ENCODE peak calls at places on chromosomes 16 and 17, in five cellular contexts. J, D, K, N and A are unnamed samples.

GRCh38 chr17:57541472-57542394 is 203.4 kb downstream of the CCDC182 start:
- DNase-seq in N (no peak), K (no peak), J (no peak), D (no peak), A (no peak)

GRCh38 chr17:73291260-73291801 is 20.5 kb downstream of the CDC42EP4 start:
- DNase-seq in J (no peak), K (peak; percentile 76), D (no peak), N (peak; percentile 69), A (no peak)

GRCh38 chr16:85225291-85225690 is 113.0 kb upstream of the CIBAR2 start:
- DNase-seq in J (no peak), N (no peak), D (peak; percentile 84), K (no peak), A (no peak)

GRCh38 chr16:88315543-88316105 is 67.1 kb upstream of the ZNF469 start:
- DNase-seq in K (peak; percentile 12), N (no peak), D (peak; percentile 71), J (no peak), A (no peak)

GRCh38 chr17:12789976-12790805 is 893 bp downstream of the ARHGAP44 start:
- DNase-seq in J (no peak), D (peak; percentile 48), K (peak; percentile 34), N (peak; percentile 69), A (peak; percentile 22)

GRCh38 chr17:39634384-39634871 is 2.5 kb upstream of the STARD3 start:
- DNase-seq in D (no peak), K (peak; percentile 16), N (no peak), J (no peak), A (no peak)

GRCh38 chr17:19670906-19671305 is 22.4 kb downstream of the ALDH3A2 start:
- DNase-seq in N (no peak), J (no peak), K (no peak), D (no peak), A (no peak)

GRCh38 chr17:79919164-79919585 is 79.9 kb upstream of the CBX4 start:
- DNase-seq in J (no peak), N (peak; percentile 97), D (no peak), K (peak; percentile 94), A (no peak)

GRCh38 chr17:56099649-56100048 is 53.6 kb upstream of the ANKFN1 start:
- DNase-seq in N (no peak), K (no peak), J (no peak), D (no peak), A (no peak)

GRCh38 chr17:10031102-10031501 is 126.0 kb upstream of the RCVRN start:
- DNase-seq in J (no peak), N (no peak), K (no peak), D (no peak), A (no peak)

GRCh38 chr17:47686661-47687327 is 7.2 kb upstream of the TBKBP1 start:
- DNase-seq in D (no peak), N (no peak), K (no peak), J (no peak), A (no peak)

GRCh38 chr17:57957120-57957850 is 2.1 kb upstream of the CUEDC1 start:
- DNase-seq in N (no peak), J (peak; percentile 5), K (no peak), D (no peak), A (no peak)

GRCh38 chr16:52617591-52617990 is 70.6 kb upstream of the TOX3 start:
- DNase-seq in K (no peak), D (no peak), J (no peak), N (no peak), A (no peak)

GRCh38 chr16:10039220-10040096 is 142.8 kb downstream of the GRIN2A start:
- DNase-seq in J (no peak), D (peak; percentile 63), N (no peak), K (no peak), A (no peak)
- TF ChIP-seq CTCF in J (no peak), D (peak; percentile 36), N (no peak), K (peak; percentile 9), A (no peak)

DNA sequence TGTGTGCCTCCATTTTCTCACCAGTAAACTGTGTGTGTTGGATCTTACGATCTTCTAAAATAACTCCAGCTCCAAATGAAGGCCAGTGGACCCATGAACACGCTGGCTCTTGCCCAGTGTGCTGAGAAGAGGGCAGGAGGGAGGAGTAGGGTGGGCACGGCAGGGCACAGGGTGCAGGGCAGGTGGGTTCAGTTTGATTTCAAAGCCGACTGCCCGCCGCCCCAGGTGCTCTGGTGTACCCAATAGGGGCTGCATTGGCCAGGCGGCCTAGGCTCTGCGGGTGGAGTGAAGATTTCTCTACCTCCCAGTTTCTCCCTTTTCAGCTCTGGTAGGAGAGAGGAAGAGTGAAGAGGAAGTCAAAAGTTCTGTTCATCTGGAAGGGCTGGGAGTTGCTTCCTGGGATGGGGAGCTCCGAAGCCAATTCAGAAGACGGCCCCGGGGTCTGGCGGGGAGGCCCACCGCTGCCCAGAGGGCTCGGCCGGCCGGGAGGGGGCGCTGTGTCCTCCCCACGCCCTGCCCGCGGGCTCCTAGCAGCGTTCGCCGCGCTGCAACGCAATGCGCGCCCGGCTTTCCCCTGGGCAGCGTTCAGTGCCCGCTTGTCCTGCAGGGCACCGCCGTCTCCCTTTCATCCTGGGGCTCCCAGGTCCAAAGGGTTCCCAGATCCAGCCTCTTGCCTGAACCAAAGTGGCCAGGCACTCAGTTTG is 1.1 kb upstream of the CRHR1 start:
- DNase-seq in K (no peak), N (no peak), D (peak; percentile 87), J (no peak), A (no peak)
- TF ChIP-seq CTCF in K (peak; percentile 26), N (no peak), D (peak; percentile 90), J (no peak), A (peak; percentile 72)

GRCh38 chr16:66551362-66551761 is 1.0 kb upstream of the CKLF start:
- DNase-seq in N (peak; percentile 59), K (peak; percentile 60), J (peak; percentile 71), D (peak; percentile 68), A (no peak)
- TF ChIP-seq CTCF in N (no peak), K (no peak), J (peak; percentile 51), D (peak; percentile 64), A (no peak)

GRCh38 chr16:1152651-1153259 is at the start of gene CACNA1H:
- DNase-seq in K (no peak), J (no peak), N (no peak), D (peak; percentile 78), A (peak; percentile 73)
- TF ChIP-seq CTCF in K (peak; percentile 29), J (no peak), N (no peak), D (peak; percentile 68), A (peak; percentile 26)

DNA sequence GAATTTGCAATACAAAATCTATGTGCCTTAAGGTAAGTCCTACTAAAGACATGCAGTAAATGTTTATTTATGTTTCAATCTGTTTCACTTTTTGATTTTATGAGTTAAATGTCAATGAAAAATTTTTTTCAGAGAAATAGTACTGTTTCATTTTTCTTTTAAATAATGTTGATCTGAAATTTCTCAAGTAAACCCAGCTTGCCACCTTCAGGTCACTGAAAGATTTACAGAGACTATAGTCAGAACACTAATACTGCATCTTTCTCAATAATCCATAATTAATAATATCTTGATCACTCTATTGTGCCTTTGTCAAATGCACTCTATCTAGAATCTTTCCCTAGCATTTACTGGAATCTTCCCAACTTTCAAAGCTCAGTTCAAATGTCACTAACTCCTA is 6.5 kb upstream of the DHX40 start:
- DNase-seq in J (no peak), N (no peak), K (no peak), D (no peak), A (no peak)
- TF ChIP-seq CTCF in J (peak; percentile 10), N (no peak), K (peak; percentile 7), D (peak; percentile 30), A (no peak)

GRCh38 chr16:31453255-31454204 is 5.8 kb upstream of the ARMC5 start:
- DNase-seq in D (no peak), K (peak; percentile 65), N (peak; percentile 48), J (no peak), A (no peak)

GRCh38 chr16:31458073-31458834 is 1.0 kb upstream of the ARMC5 start:
- DNase-seq in J (peak; percentile 68), D (peak; percentile 56), K (peak; percentile 72), N (peak; percentile 79), A (peak; percentile 58)

GRCh38 chr16:31456988-31457360 is 2.3 kb upstream of the ARMC5 start:
- DNase-seq in N (peak; percentile 32), K (no peak), J (no peak), D (no peak), A (no peak)

GRCh38 chr16:31452631-31453106 is 6.6 kb upstream of the ARMC5 start:
- DNase-seq in D (no peak), K (no peak), N (no peak), J (no peak), A (no peak)

GRCh38 chr16:31455601-31456314 is 3.5 kb upstream of the ARMC5 start:
- DNase-seq in D (no peak), J (no peak), K (no peak), N (no peak), A (no peak)
- TF ChIP-seq CTCF in D (peak; percentile 20), J (no peak), K (peak; percentile 14), N (peak; percentile 9), A (no peak)

GRCh38 chr16:2964416-2965223 is 545 bp downstream of the KREMEN2 start:
- DNase-seq in K (peak; percentile 58), J (peak; percentile 68), N (peak; percentile 70), D (peak; percentile 93), A (peak; percentile 87)
- TF ChIP-seq CTCF in K (no peak), J (no peak), N (no peak), D (no peak), A (no peak)